ENCODE peak calls at places on chromosomes 12 and 14, in six cellular contexts. V is mammary epithelial cell, R is OCI-LY7, A is transverse colon, J is left lung, M is sigmoid colon. P is an unnamed sample.

GRCh38 chr12:8033153-8034044 is 883 bp downstream of the FOXJ2 start:
- DNase-seq in M (peak; percentile 87), V (peak; percentile 41), J (peak; percentile 70), A (peak; percentile 55), R (peak; percentile 34), P (no peak)

GRCh38 chr12:21962821-21963220 is 21.6 kb upstream of the ABCC9 start:
- DNase-seq in V (no peak), A (no peak), R (no peak), J (no peak), M (no peak), P (no peak)

GRCh38 chr14:105486974-105487448 is 325 bp downstream of the CRIP1 start:
- DNase-seq in A (peak; percentile 79), R (no peak), J (peak; percentile 70), V (no peak), M (peak; percentile 89), P (no peak)

GRCh38 chr12:119869720-119870119 is 7.4 kb downstream of the CIT start:
- DNase-seq in V (peak; percentile 88), J (no peak), M (no peak), R (no peak), A (no peak), P (no peak)

GRCh38 chr12:28568709-28569108 is 378.5 kb downstream of the CCDC91 start:
- DNase-seq in M (no peak), R (no peak), V (no peak), J (no peak), A (no peak), P (no peak)

GRCh38 chr14:78153069-78153351 is 17.2 kb upstream of the NRXN3 start:
- DNase-seq in M (no peak), V (no peak), J (no peak), R (no peak), A (no peak), P (no peak)

GRCh38 chr12:102376251-102376747 is 104.1 kb downstream of the IGF1 start:
- DNase-seq in M (no peak), A (no peak), J (peak; percentile 33), V (no peak), R (no peak), P (no peak)

GRCh38 chr12:19992311-19992710 is 376.0 kb upstream of the PDE3A start:
- DNase-seq in V (no peak), J (no peak), M (no peak), R (no peak), A (peak; percentile 33), P (no peak)

GRCh38 chr12:85531345-85531744 is 251.3 kb downstream of the ALX1 start:
- DNase-seq in M (no peak), R (no peak), V (no peak), A (no peak), J (no peak), P (no peak)

GRCh38 chr14:94387051-94388026 is 1.1 kb downstream of the SERPINA1 start:
- DNase-seq in A (no peak), V (no peak), R (no peak), M (peak; percentile 49), J (peak; percentile 24), P (no peak)

GRCh38 chr14:32230695-32231280 is 27.7 kb upstream of the RNU6-8 start:
- DNase-seq in R (no peak), M (no peak), A (no peak), V (peak; percentile 64), J (no peak), P (no peak)

GRCh38 chr14:102906616-102907302 is 15.7 kb upstream of the AMN start:
- DNase-seq in R (no peak), V (no peak), A (no peak), J (no peak), M (no peak), P (no peak)

GRCh38 chr14:98623806-98624430 is 648.1 kb downstream of the BCL11B start:
- DNase-seq in A (no peak), R (no peak), M (no peak), J (no peak), V (no peak), P (no peak)

GRCh38 chr14:91371011-91371989 is 46.3 kb downstream of the CCDC88C start:
- DNase-seq in R (no peak), V (no peak), A (no peak), J (no peak), M (no peak), P (no peak)

DNA sequence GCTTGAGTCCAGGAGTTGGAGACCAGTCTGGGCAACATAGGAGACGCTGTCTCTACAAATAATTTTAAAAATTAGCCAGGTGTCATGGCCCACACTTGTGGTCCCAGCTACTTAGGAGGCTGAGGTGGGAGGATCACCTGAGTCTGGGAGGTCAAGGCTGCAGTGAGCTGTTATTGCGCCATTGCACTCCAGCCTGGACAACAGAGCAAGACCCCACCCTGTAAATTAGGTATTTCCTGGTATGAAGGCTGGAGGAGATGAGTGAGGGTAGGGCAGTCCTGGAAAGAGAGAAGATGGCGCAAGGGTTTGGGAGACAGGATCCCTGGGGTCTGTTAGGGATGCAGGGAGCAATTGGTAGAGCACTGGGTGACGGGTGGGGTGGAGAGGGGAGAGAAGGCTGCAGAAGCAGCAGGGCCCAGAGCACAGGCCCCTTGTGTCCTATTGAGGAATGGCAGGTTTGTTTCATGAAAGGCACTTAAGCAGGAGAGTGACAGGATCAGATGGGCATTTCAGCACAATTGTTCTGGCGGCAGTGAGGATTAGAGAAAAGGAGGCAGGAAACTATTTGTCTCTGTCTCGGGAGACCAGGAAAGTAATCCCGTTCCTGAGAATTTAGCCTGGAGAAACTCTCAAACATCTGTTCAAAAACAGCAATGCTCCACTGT is 47.2 kb upstream of the KTN1 start:
- DNase-seq in J (no peak), R (no peak), M (no peak), A (no peak), V (no peak), P (no peak)
- TF ChIP-seq CTCF in J (no peak), R (no peak), M (no peak), A (no peak), V (peak; percentile 27), P (peak; percentile 33)

GRCh38 chr12:115895247-115895646 is 382.2 kb downstream of the MED13L start:
- DNase-seq in A (no peak), R (no peak), M (no peak), V (no peak), J (no peak), P (no peak)
- TF ChIP-seq CTCF in A (no peak), R (peak; percentile 64), M (no peak), V (peak; percentile 32), J (no peak), P (peak; percentile 44)

GRCh38 chr14:52888159-52888558 is 62.7 kb downstream of the FERMT2 start:
- DNase-seq in M (no peak), V (no peak), A (no peak), R (no peak), J (no peak), P (no peak)

GRCh38 chr14:52888839-52889838 is 61.7 kb downstream of the FERMT2 start:
- DNase-seq in R (no peak), J (no peak), V (no peak), M (no peak), A (no peak), P (no peak)

GRCh38 chr14:52883658-52884057 is 67.2 kb downstream of the FERMT2 start:
- DNase-seq in V (no peak), M (no peak), A (no peak), R (no peak), J (no peak), P (no peak)

GRCh38 chr14:52882824-52883223 is 68.0 kb downstream of the FERMT2 start:
- DNase-seq in A (no peak), M (no peak), R (no peak), J (no peak), V (no peak), P (no peak)

DNA sequence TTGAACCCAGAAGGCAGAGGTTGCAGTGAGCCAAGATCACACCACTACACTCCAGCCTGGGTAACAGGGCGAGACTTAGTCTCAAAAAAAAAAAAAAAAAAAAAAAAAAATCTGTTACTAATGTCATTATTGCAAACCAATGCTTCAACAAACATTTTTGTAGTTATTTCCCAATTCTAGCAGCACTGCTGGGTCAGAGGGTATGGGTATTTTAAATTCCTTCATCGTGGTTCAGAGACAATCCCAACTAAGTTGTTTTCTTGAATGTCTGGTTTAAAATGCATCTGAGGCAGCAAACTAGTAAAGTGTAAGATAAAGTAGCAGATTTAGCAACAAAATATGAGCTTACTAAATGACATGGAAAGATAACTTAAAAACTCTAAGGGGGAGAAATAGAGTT is 65.6 kb downstream of the FERMT2 start:
- DNase-seq in R (no peak), A (no peak), V (no peak), M (no peak), J (no peak), P (no peak)
- TF ChIP-seq CTCF in R (no peak), A (no peak), V (no peak), M (no peak), J (no peak), P (no peak)

DNA sequence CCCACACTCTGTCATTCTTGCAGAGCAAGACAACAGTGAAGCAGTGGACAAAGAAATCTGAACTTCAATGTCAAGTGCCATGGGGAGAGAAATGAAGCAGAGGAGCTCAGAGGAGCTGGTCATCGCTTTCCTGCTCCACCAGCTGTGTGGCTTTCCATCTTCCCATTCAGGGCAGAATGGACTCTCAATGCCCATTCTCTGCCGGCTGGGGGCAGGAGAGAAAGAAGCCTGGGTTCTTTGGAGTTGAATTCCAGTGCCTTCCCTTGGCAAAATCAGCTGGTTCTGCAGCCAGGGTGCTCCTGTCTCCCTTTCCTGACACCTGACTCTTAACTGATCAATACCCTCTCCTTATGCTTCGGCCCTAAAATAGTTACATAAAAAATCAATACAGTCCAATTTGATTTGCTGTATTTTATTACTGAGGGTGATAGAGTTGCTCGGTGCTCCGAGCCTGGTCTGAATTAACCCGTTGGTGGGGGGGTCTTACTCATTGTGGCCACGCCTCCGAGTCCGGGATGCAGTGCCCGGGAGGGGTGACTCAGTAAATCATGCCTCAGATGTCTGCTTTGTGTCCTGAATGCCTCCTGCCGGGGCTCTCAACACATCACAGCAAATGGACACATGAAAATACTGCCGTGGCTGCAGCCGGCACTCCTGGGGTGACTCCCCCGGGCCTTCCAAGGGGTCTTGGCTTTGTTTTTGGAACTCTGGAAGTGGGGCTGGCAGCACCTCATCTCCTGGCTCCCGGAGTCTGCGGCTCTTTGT is 128.7 kb downstream of the AACS start:
- DNase-seq in J (no peak), R (no peak), V (peak; percentile 29), M (no peak), A (no peak), P (no peak)
- TF ChIP-seq CTCF in J (no peak), R (peak; percentile 23), V (peak; percentile 27), M (no peak), A (no peak), P (no peak)

GRCh38 chr14:69459122-69459521 is 25.4 kb upstream of the PLEKHD1 start:
- DNase-seq in M (no peak), J (no peak), A (no peak), V (no peak), R (no peak), P (no peak)

GRCh38 chr14:69458350-69458749 is 26.2 kb upstream of the PLEKHD1 start:
- DNase-seq in R (no peak), M (no peak), J (no peak), A (no peak), V (no peak), P (no peak)

GRCh38 chr14:69464829-69465228 is 19.7 kb upstream of the PLEKHD1 start:
- DNase-seq in V (no peak), J (no peak), A (no peak), R (no peak), M (no peak), P (no peak)

GRCh38 chr14:69464379-69464778 is 20.1 kb upstream of the PLEKHD1 start:
- DNase-seq in V (no peak), M (no peak), R (no peak), J (no peak), A (no peak), P (no peak)

GRCh38 chr14:69460093-69460701 is 24.3 kb upstream of the PLEKHD1 start:
- DNase-seq in R (peak; percentile 79), M (peak; percentile 77), J (peak; percentile 39), A (peak; percentile 71), V (peak; percentile 76), P (peak; percentile 20)
- TF ChIP-seq CTCF in R (peak; percentile 95), M (peak; percentile 51), J (peak; percentile 74), A (peak; percentile 80), V (peak; percentile 78), P (peak; percentile 76)